ENCODE peak calls at places on chromosomes 6 and 20, in four cellular contexts. One of them, this sample, is unnamed.

GRCh38 chr6:40326689-40327404 is 260.3 kb downstream of the LRFN2 start:
- DNase-seq in effector memory CD4-positive, alpha-beta T cell: no peak
- DNase-seq in uterus: no peak
- DNase-seq in CD8-positive, alpha-beta memory T cell: no peak
- DNase-seq in this sample: no peak

GRCh38 chr6:116969211-116969863 is 92.3 kb downstream of the RFX6 start:
- DNase-seq in effector memory CD4-positive, alpha-beta T cell: no peak
- DNase-seq in uterus: no peak
- DNase-seq in CD8-positive, alpha-beta memory T cell: no peak
- DNase-seq in this sample: no peak

GRCh38 chr20:63961664-63962425 is 5.6 kb upstream of the UCKL1 start:
- DNase-seq in effector memory CD4-positive, alpha-beta T cell: no peak
- DNase-seq in uterus: no peak
- DNase-seq in CD8-positive, alpha-beta memory T cell: no peak
- DNase-seq in this sample: no peak

GRCh38 chr6:139099984-139100383 is 34.9 kb upstream of the HECA start:
- DNase-seq in effector memory CD4-positive, alpha-beta T cell: no peak
- DNase-seq in uterus: no peak
- DNase-seq in CD8-positive, alpha-beta memory T cell: no peak
- DNase-seq in this sample: no peak

GRCh38 chr20:4512891-4513550 is 208.7 kb upstream of the PRND start:
- DNase-seq in effector memory CD4-positive, alpha-beta T cell: no peak
- DNase-seq in uterus: no peak
- DNase-seq in CD8-positive, alpha-beta memory T cell: no peak
- DNase-seq in this sample: no peak

GRCh38 chr6:157667211-157668033 is 155.6 kb upstream of the SNX9 start:
- DNase-seq in effector memory CD4-positive, alpha-beta T cell: peak; percentile 4
- DNase-seq in uterus: peak; percentile 52
- DNase-seq in CD8-positive, alpha-beta memory T cell: no peak
- DNase-seq in this sample: no peak

GRCh38 chr6:150069707-150070106 is 786 bp upstream of the ULBP3 start:
- DNase-seq in effector memory CD4-positive, alpha-beta T cell: no peak
- DNase-seq in uterus: no peak
- DNase-seq in CD8-positive, alpha-beta memory T cell: no peak
- DNase-seq in this sample: no peak

GRCh38 chr20:61520761-61521460 is 268.9 kb downstream of the CDH4 start:
- DNase-seq in effector memory CD4-positive, alpha-beta T cell: no peak
- DNase-seq in uterus: no peak
- DNase-seq in CD8-positive, alpha-beta memory T cell: no peak
- DNase-seq in this sample: no peak

GRCh38 chr6:168450921-168451320 is 9.9 kb downstream of the SMOC2 start:
- DNase-seq in effector memory CD4-positive, alpha-beta T cell: no peak
- DNase-seq in uterus: no peak
- DNase-seq in CD8-positive, alpha-beta memory T cell: no peak
- DNase-seq in this sample: no peak

GRCh38 chr6:69843189-69843588 is 23.2 kb upstream of the COL19A1 start:
- DNase-seq in effector memory CD4-positive, alpha-beta T cell: no peak
- DNase-seq in uterus: no peak
- DNase-seq in CD8-positive, alpha-beta memory T cell: no peak
- DNase-seq in this sample: no peak

GRCh38 chr20:39112196-39112743 is 150.1 kb downstream of the DHX35 start:
- DNase-seq in effector memory CD4-positive, alpha-beta T cell: no peak
- DNase-seq in uterus: peak; percentile 23
- DNase-seq in CD8-positive, alpha-beta memory T cell: no peak
- DNase-seq in this sample: no peak

GRCh38 chr6:111993342-111993741 is 60.6 kb upstream of the CCN6 start:
- DNase-seq in effector memory CD4-positive, alpha-beta T cell: no peak
- DNase-seq in uterus: no peak
- DNase-seq in CD8-positive, alpha-beta memory T cell: no peak
- DNase-seq in this sample: no peak

GRCh38 chr6:20159781-20160540 is 52.3 kb downstream of the MBOAT1 start:
- DNase-seq in effector memory CD4-positive, alpha-beta T cell: no peak
- DNase-seq in uterus: no peak
- DNase-seq in CD8-positive, alpha-beta memory T cell: no peak
- DNase-seq in this sample: no peak

GRCh38 chr6:105373481-105373880 is 29.4 kb downstream of the PREP start:
- DNase-seq in effector memory CD4-positive, alpha-beta T cell: no peak
- DNase-seq in uterus: no peak
- DNase-seq in CD8-positive, alpha-beta memory T cell: no peak
- DNase-seq in this sample: no peak

GRCh38 chr6:167589615-167589940 is 237.1 kb upstream of the AFDN start:
- DNase-seq in effector memory CD4-positive, alpha-beta T cell: no peak
- DNase-seq in uterus: no peak
- DNase-seq in CD8-positive, alpha-beta memory T cell: no peak
- DNase-seq in this sample: no peak

GRCh38 chr6:26019261-26019845 is 56.8 kb downstream of the TRIM38 start:
- DNase-seq in effector memory CD4-positive, alpha-beta T cell: no peak
- DNase-seq in uterus: no peak
- DNase-seq in CD8-positive, alpha-beta memory T cell: no peak
- DNase-seq in this sample: no peak

GRCh38 chr6:2958331-2958711 is 13.0 kb downstream of the SERPINB6 start:
- DNase-seq in effector memory CD4-positive, alpha-beta T cell: no peak
- DNase-seq in uterus: no peak
- DNase-seq in CD8-positive, alpha-beta memory T cell: no peak
- DNase-seq in this sample: peak; percentile 70

GRCh38 chr20:63500151-63500901 is 1.4 kb upstream of the EEF1A2 start:
- DNase-seq in effector memory CD4-positive, alpha-beta T cell: no peak
- DNase-seq in uterus: no peak
- DNase-seq in CD8-positive, alpha-beta memory T cell: no peak
- DNase-seq in this sample: no peak

GRCh38 chr6:149438855-149439254 is 38.8 kb downstream of the SUMO4 start:
- DNase-seq in effector memory CD4-positive, alpha-beta T cell: no peak
- DNase-seq in uterus: no peak
- DNase-seq in CD8-positive, alpha-beta memory T cell: no peak
- DNase-seq in this sample: no peak

GRCh38 chr20:48259456-48259855 is 474.2 kb upstream of the SULF2 start:
- DNase-seq in effector memory CD4-positive, alpha-beta T cell: no peak
- DNase-seq in uterus: no peak
- DNase-seq in CD8-positive, alpha-beta memory T cell: no peak
- DNase-seq in this sample: no peak

GRCh38 chr20:24034820-24035219 is 46.2 kb upstream of the GGTLC1 start:
- DNase-seq in effector memory CD4-positive, alpha-beta T cell: no peak
- DNase-seq in uterus: no peak
- DNase-seq in CD8-positive, alpha-beta memory T cell: no peak
- DNase-seq in this sample: no peak

GRCh38 chr6:165227644-165228329 is 81.6 kb downstream of the C6orf118 start:
- DNase-seq in effector memory CD4-positive, alpha-beta T cell: no peak
- DNase-seq in uterus: no peak
- DNase-seq in CD8-positive, alpha-beta memory T cell: no peak
- DNase-seq in this sample: no peak

GRCh38 chr6:102885165-102885564 is 1491.7 kb downstream of the GRIK2 start:
- DNase-seq in effector memory CD4-positive, alpha-beta T cell: no peak
- DNase-seq in uterus: no peak
- DNase-seq in CD8-positive, alpha-beta memory T cell: no peak
- DNase-seq in this sample: no peak

GRCh38 chr6:85354761-85355618 is 94.9 kb upstream of the NT5E start:
- DNase-seq in effector memory CD4-positive, alpha-beta T cell: peak; percentile 4
- DNase-seq in uterus: peak; percentile 80
- DNase-seq in CD8-positive, alpha-beta memory T cell: peak; percentile 37
- DNase-seq in this sample: peak; percentile 92

GRCh38 chr6:106908386-106908840 is 66.1 kb downstream of the CD24 start:
- DNase-seq in effector memory CD4-positive, alpha-beta T cell: no peak
- DNase-seq in uterus: no peak
- DNase-seq in CD8-positive, alpha-beta memory T cell: no peak
- DNase-seq in this sample: no peak

GRCh38 chr20:50120935-50121693 is 8.2 kb upstream of the UBE2V1 start:
- DNase-seq in effector memory CD4-positive, alpha-beta T cell: peak; percentile 36
- DNase-seq in uterus: no peak
- DNase-seq in CD8-positive, alpha-beta memory T cell: peak; percentile 41
- DNase-seq in this sample: no peak

GRCh38 chr6:165478581-165478980 is 169.2 kb upstream of the C6orf118 start:
- DNase-seq in effector memory CD4-positive, alpha-beta T cell: no peak
- DNase-seq in uterus: no peak
- DNase-seq in CD8-positive, alpha-beta memory T cell: no peak
- DNase-seq in this sample: no peak

GRCh38 chr6:125670586-125670985 is 78.8 kb upstream of the HEY2 start:
- DNase-seq in effector memory CD4-positive, alpha-beta T cell: no peak
- DNase-seq in uterus: no peak
- DNase-seq in CD8-positive, alpha-beta memory T cell: no peak
- DNase-seq in this sample: no peak

GRCh38 chr6:129073651-129074419 is 190.9 kb downstream of the LAMA2 start:
- DNase-seq in effector memory CD4-positive, alpha-beta T cell: no peak
- DNase-seq in uterus: no peak
- DNase-seq in CD8-positive, alpha-beta memory T cell: no peak
- DNase-seq in this sample: no peak

GRCh38 chr20:36614781-36615557 is 9.4 kb downstream of the RAB5IF start:
- DNase-seq in effector memory CD4-positive, alpha-beta T cell: no peak
- DNase-seq in uterus: no peak
- DNase-seq in CD8-positive, alpha-beta memory T cell: no peak
- DNase-seq in this sample: no peak

GRCh38 chr6:169171951-169172350 is 81.7 kb downstream of the THBS2 start:
- DNase-seq in effector memory CD4-positive, alpha-beta T cell: no peak
- DNase-seq in uterus: no peak
- DNase-seq in CD8-positive, alpha-beta memory T cell: no peak
- DNase-seq in this sample: no peak

GRCh38 chr6:25027221-25027916 is 91.6 kb upstream of the RIPOR2 start:
- DNase-seq in effector memory CD4-positive, alpha-beta T cell: peak; percentile 74
- DNase-seq in uterus: no peak
- DNase-seq in CD8-positive, alpha-beta memory T cell: peak; percentile 63
- DNase-seq in this sample: no peak

GRCh38 chr20:16580127-16580526 is 6.9 kb upstream of the KIF16B start:
- DNase-seq in effector memory CD4-positive, alpha-beta T cell: no peak
- DNase-seq in uterus: no peak
- DNase-seq in CD8-positive, alpha-beta memory T cell: no peak
- DNase-seq in this sample: no peak

GRCh38 chr6:139597087-139597763 is 222.8 kb upstream of the CITED2 start:
- DNase-seq in effector memory CD4-positive, alpha-beta T cell: no peak
- DNase-seq in uterus: no peak
- DNase-seq in CD8-positive, alpha-beta memory T cell: no peak
- DNase-seq in this sample: no peak

GRCh38 chr6:166632731-166633130 is 5.7 kb upstream of the RPS6KA2 start:
- DNase-seq in effector memory CD4-positive, alpha-beta T cell: no peak
- DNase-seq in uterus: no peak
- DNase-seq in CD8-positive, alpha-beta memory T cell: no peak
- DNase-seq in this sample: no peak

GRCh38 chr6:44642870-44643522 is 255.5 kb downstream of the CDC5L start:
- DNase-seq in effector memory CD4-positive, alpha-beta T cell: no peak
- DNase-seq in uterus: no peak
- DNase-seq in CD8-positive, alpha-beta memory T cell: no peak
- DNase-seq in this sample: no peak

GRCh38 chr20:36885355-36885754 is 9.4 kb downstream of the TLDC2 start:
- DNase-seq in effector memory CD4-positive, alpha-beta T cell: no peak
- DNase-seq in uterus: no peak
- DNase-seq in CD8-positive, alpha-beta memory T cell: no peak
- DNase-seq in this sample: no peak

GRCh38 chr6:75422024-75422639 is 71.5 kb downstream of the FILIP1 start:
- DNase-seq in effector memory CD4-positive, alpha-beta T cell: no peak
- DNase-seq in uterus: no peak
- DNase-seq in CD8-positive, alpha-beta memory T cell: no peak
- DNase-seq in this sample: no peak

GRCh38 chr6:39344821-39345280 is 22.3 kb upstream of the KCNK16 start:
- DNase-seq in effector memory CD4-positive, alpha-beta T cell: no peak
- DNase-seq in uterus: no peak
- DNase-seq in CD8-positive, alpha-beta memory T cell: no peak
- DNase-seq in this sample: no peak

GRCh38 chr20:38757145-38757800 is 9.0 kb downstream of the ACTR5 start:
- DNase-seq in effector memory CD4-positive, alpha-beta T cell: no peak
- DNase-seq in uterus: no peak
- DNase-seq in CD8-positive, alpha-beta memory T cell: no peak
- DNase-seq in this sample: no peak

GRCh38 chr6:53336070-53336469 is 12.7 kb downstream of the ELOVL5 start:
- DNase-seq in effector memory CD4-positive, alpha-beta T cell: no peak
- DNase-seq in uterus: no peak
- DNase-seq in CD8-positive, alpha-beta memory T cell: no peak
- DNase-seq in this sample: no peak
- H3K4me1 ChIP-seq in effector memory CD4-positive, alpha-beta T cell: peaks cover 72% of the 10 kb centered on the region
- H3K4me1 ChIP-seq in uterus: no peaks in the 10 kb centered on the region
- H3K4me1 ChIP-seq in CD8-positive, alpha-beta memory T cell: peaks cover 88% of the 10 kb centered on the region
- H3K4me1 ChIP-seq in this sample: peaks cover 26% of the 10 kb centered on the region

GRCh38 chr20:44208165-44208564 is 2.4 kb downstream of the OSER1 start:
- DNase-seq in effector memory CD4-positive, alpha-beta T cell: no peak
- DNase-seq in uterus: no peak
- DNase-seq in CD8-positive, alpha-beta memory T cell: no peak
- DNase-seq in this sample: peak; percentile 18
- H3K4me3 ChIP-seq in effector memory CD4-positive, alpha-beta T cell: no peak overlapping the region
- H3K4me3 ChIP-seq in uterus: no peak overlapping the region
- H3K4me3 ChIP-seq in CD8-positive, alpha-beta memory T cell: no peak overlapping the region
- H3K4me3 ChIP-seq in this sample: no peak overlapping the region

GRCh38 chr6:17931227-17931626 is 56.2 kb downstream of the KIF13A start:
- DNase-seq in effector memory CD4-positive, alpha-beta T cell: no peak
- DNase-seq in uterus: no peak
- DNase-seq in CD8-positive, alpha-beta memory T cell: no peak
- DNase-seq in this sample: no peak
- H3K4me1 ChIP-seq in effector memory CD4-positive, alpha-beta T cell: no peaks in the 10 kb centered on the region
- H3K4me1 ChIP-seq in uterus: peaks cover 12% of the 10 kb centered on the region
- H3K4me1 ChIP-seq in CD8-positive, alpha-beta memory T cell: no peaks in the 10 kb centered on the region
- H3K4me1 ChIP-seq in this sample: no peaks in the 10 kb centered on the region

GRCh38 chr20:19934792-19935491 is 82.2 kb upstream of the NAA20 start:
- DNase-seq in effector memory CD4-positive, alpha-beta T cell: no peak
- DNase-seq in uterus: no peak
- DNase-seq in CD8-positive, alpha-beta memory T cell: no peak
- DNase-seq in this sample: peak; percentile 88

GRCh38 chr20:19938421-19938787 is 78.8 kb upstream of the NAA20 start:
- DNase-seq in effector memory CD4-positive, alpha-beta T cell: no peak
- DNase-seq in uterus: no peak
- DNase-seq in CD8-positive, alpha-beta memory T cell: no peak
- DNase-seq in this sample: no peak

GRCh38 chr20:19935842-19936241 is 81.3 kb upstream of the NAA20 start:
- DNase-seq in effector memory CD4-positive, alpha-beta T cell: no peak
- DNase-seq in uterus: no peak
- DNase-seq in CD8-positive, alpha-beta memory T cell: no peak
- DNase-seq in this sample: no peak

GRCh38 chr20:19937651-19938420 is 79.3 kb upstream of the NAA20 start:
- DNase-seq in effector memory CD4-positive, alpha-beta T cell: no peak
- DNase-seq in uterus: no peak
- DNase-seq in CD8-positive, alpha-beta memory T cell: no peak
- DNase-seq in this sample: no peak

DNA sequence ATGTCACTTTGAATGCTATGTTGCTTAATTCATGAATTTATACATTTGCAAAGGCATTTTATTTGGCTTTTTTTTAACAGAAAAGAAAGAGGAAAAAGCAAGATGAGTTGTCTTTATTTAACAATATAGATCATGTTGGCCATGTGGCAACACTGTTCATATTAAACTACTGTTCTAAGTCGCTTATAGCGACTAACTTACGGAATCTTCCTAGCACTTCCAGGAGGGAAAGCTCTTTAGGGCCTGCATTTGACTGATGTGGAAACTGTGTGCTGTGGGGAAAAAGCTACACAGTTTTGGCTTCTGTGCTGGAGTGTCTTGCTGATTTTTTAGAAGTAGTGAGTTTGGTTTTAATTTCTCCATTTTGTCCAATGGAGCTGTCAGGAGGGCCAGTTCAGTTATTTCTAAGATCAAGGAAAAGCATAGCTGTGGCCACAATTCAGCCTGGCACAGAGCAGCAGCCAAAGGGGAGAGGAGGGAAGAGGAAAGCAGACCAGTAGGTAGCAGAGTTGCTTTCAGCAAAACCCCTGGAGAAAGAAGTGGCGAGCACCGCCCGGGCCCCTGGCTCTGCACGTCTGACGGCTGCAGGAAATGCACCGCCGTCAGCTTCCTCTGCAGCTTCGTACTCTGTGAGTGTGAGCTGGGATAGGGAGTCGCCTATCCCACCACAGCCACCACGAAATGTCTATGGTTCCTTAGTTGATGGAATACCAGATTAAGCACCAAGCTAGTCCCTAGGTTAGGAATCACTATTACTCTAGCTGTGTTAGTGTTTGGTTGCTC is 80.2 kb upstream of the NAA20 start:
- DNase-seq in effector memory CD4-positive, alpha-beta T cell: no peak
- DNase-seq in uterus: no peak
- DNase-seq in CD8-positive, alpha-beta memory T cell: no peak
- DNase-seq in this sample: no peak
- H3K4me3 ChIP-seq in effector memory CD4-positive, alpha-beta T cell: peak overlapping the region; percentile 28
- H3K4me3 ChIP-seq in uterus: no peak overlapping the region
- H3K4me3 ChIP-seq in CD8-positive, alpha-beta memory T cell: peak overlapping the region; percentile 52
- H3K4me3 ChIP-seq in this sample: peak overlapping the region; percentile 16